ENCODE peak calls at places on chromosomes 2 and 18, in seven cellular contexts. One of them, this sample, is unnamed.

GRCh38 chr2:128401680-128402079 is 83.0 kb upstream of the HS6ST1 start:
- DNase-seq in brain microvascular endothelial cell: no peak
- DNase-seq in GM12865: no peak
- DNase-seq in AG09309: no peak
- DNase-seq in heart left ventricle: no peak
- DNase-seq in body of pancreas: no peak
- DNase-seq in cardiac muscle cell: no peak
- DNase-seq in this sample: no peak

GRCh38 chr2:165691615-165692014 is 102.4 kb downstream of the GALNT3 start:
- DNase-seq in GM12865: no peak
- DNase-seq in heart left ventricle: peak
- DNase-seq in brain microvascular endothelial cell: peak
- DNase-seq in cardiac muscle cell: peak
- DNase-seq in body of pancreas: no peak
- DNase-seq in AG09309: peak
- DNase-seq in this sample: no peak

GRCh38 chr18:50788284-50788683 is 31.5 kb downstream of the MRO start:
- DNase-seq in body of pancreas: no peak
- DNase-seq in cardiac muscle cell: no peak
- DNase-seq in brain microvascular endothelial cell: no peak
- DNase-seq in heart left ventricle: no peak
- DNase-seq in AG09309: no peak
- DNase-seq in GM12865: no peak
- DNase-seq in this sample: no peak

GRCh38 chr2:98498703-98499445 is 54.2 kb downstream of the INPP4A start:
- DNase-seq in heart left ventricle: no peak
- DNase-seq in body of pancreas: no peak
- DNase-seq in cardiac muscle cell: no peak
- DNase-seq in GM12865: no peak
- DNase-seq in AG09309: no peak
- DNase-seq in brain microvascular endothelial cell: no peak
- DNase-seq in this sample: no peak

GRCh38 chr18:23077493-23078256 is 57.6 kb upstream of the CABLES1 start:
- DNase-seq in GM12865: peak
- DNase-seq in cardiac muscle cell: peak
- DNase-seq in heart left ventricle: no peak
- DNase-seq in brain microvascular endothelial cell: no peak
- DNase-seq in AG09309: no peak
- DNase-seq in body of pancreas: peak
- DNase-seq in this sample: no peak

GRCh38 chr2:218284106-218284811 is 8.0 kb downstream of the TMBIM1 start:
- DNase-seq in body of pancreas: peak
- DNase-seq in GM12865: peak
- DNase-seq in brain microvascular endothelial cell: peak
- DNase-seq in AG09309: no peak
- DNase-seq in heart left ventricle: no peak
- DNase-seq in cardiac muscle cell: peak
- DNase-seq in this sample: peak

GRCh38 chr2:234494361-234495075 is 2.4 kb downstream of the ARL4C start:
- DNase-seq in heart left ventricle: no peak
- DNase-seq in cardiac muscle cell: peak
- DNase-seq in AG09309: no peak
- DNase-seq in GM12865: no peak
- DNase-seq in body of pancreas: peak
- DNase-seq in brain microvascular endothelial cell: peak
- DNase-seq in this sample: no peak

GRCh38 chr18:48024891-48025660 is 94.6 kb upstream of the SMAD2 start:
- DNase-seq in brain microvascular endothelial cell: no peak
- DNase-seq in AG09309: no peak
- DNase-seq in cardiac muscle cell: no peak
- DNase-seq in body of pancreas: no peak
- DNase-seq in GM12865: no peak
- DNase-seq in heart left ventricle: no peak
- DNase-seq in this sample: no peak

GRCh38 chr2:2582998-2583545 is 252.0 kb upstream of the MYT1L start:
- DNase-seq in cardiac muscle cell: no peak
- DNase-seq in GM12865: no peak
- DNase-seq in brain microvascular endothelial cell: no peak
- DNase-seq in heart left ventricle: no peak
- DNase-seq in AG09309: no peak
- DNase-seq in body of pancreas: no peak
- DNase-seq in this sample: no peak

GRCh38 chr2:188333751-188334524 is 42.3 kb downstream of the GULP1 start:
- DNase-seq in cardiac muscle cell: peak
- DNase-seq in GM12865: no peak
- DNase-seq in heart left ventricle: peak
- DNase-seq in body of pancreas: peak
- DNase-seq in brain microvascular endothelial cell: no peak
- DNase-seq in AG09309: no peak
- DNase-seq in this sample: no peak

GRCh38 chr2:144015655-144016245 is 504.2 kb downstream of the ZEB2 start:
- DNase-seq in body of pancreas: no peak
- DNase-seq in heart left ventricle: no peak
- DNase-seq in cardiac muscle cell: peak
- DNase-seq in brain microvascular endothelial cell: peak
- DNase-seq in GM12865: no peak
- DNase-seq in AG09309: peak
- DNase-seq in this sample: no peak

GRCh38 chr2:121804340-121804739 is 48.9 kb downstream of the TSN start:
- DNase-seq in cardiac muscle cell: peak
- DNase-seq in GM12865: peak
- DNase-seq in AG09309: no peak
- DNase-seq in brain microvascular endothelial cell: peak
- DNase-seq in body of pancreas: no peak
- DNase-seq in heart left ventricle: no peak
- DNase-seq in this sample: no peak

GRCh38 chr2:85049236-85049635 is 78.3 kb downstream of the KCMF1 start:
- DNase-seq in brain microvascular endothelial cell: no peak
- DNase-seq in AG09309: no peak
- DNase-seq in cardiac muscle cell: no peak
- DNase-seq in heart left ventricle: no peak
- DNase-seq in GM12865: no peak
- DNase-seq in body of pancreas: no peak
- DNase-seq in this sample: no peak

GRCh38 chr2:241598487-241598886 is 38.5 kb downstream of the THAP4 start:
- DNase-seq in AG09309: no peak
- DNase-seq in GM12865: peak
- DNase-seq in cardiac muscle cell: no peak
- DNase-seq in brain microvascular endothelial cell: no peak
- DNase-seq in heart left ventricle: no peak
- DNase-seq in body of pancreas: peak
- DNase-seq in this sample: no peak

GRCh38 chr2:217632036-217632435 is 370.8 kb downstream of the TNS1 start:
- DNase-seq in brain microvascular endothelial cell: no peak
- DNase-seq in cardiac muscle cell: no peak
- DNase-seq in AG09309: no peak
- DNase-seq in heart left ventricle: no peak
- DNase-seq in GM12865: no peak
- DNase-seq in body of pancreas: no peak
- DNase-seq in this sample: no peak

GRCh38 chr2:133092571-133092970 is 422.6 kb upstream of the LYPD1 start:
- DNase-seq in GM12865: no peak
- DNase-seq in brain microvascular endothelial cell: peak
- DNase-seq in cardiac muscle cell: no peak
- DNase-seq in heart left ventricle: no peak
- DNase-seq in AG09309: no peak
- DNase-seq in body of pancreas: no peak
- DNase-seq in this sample: no peak

GRCh38 chr2:18799397-18799796 is 210.0 kb upstream of the NT5C1B start:
- DNase-seq in heart left ventricle: no peak
- DNase-seq in cardiac muscle cell: no peak
- DNase-seq in body of pancreas: no peak
- DNase-seq in GM12865: no peak
- DNase-seq in AG09309: peak
- DNase-seq in brain microvascular endothelial cell: peak
- DNase-seq in this sample: no peak

GRCh38 chr2:152507941-152508340 is 173.0 kb downstream of the FMNL2 start:
- DNase-seq in body of pancreas: no peak
- DNase-seq in AG09309: no peak
- DNase-seq in GM12865: no peak
- DNase-seq in cardiac muscle cell: no peak
- DNase-seq in heart left ventricle: no peak
- DNase-seq in brain microvascular endothelial cell: no peak
- DNase-seq in this sample: no peak

GRCh38 chr2:150468350-150468960 is 19.0 kb downstream of the RND3 start:
- DNase-seq in brain microvascular endothelial cell: no peak
- DNase-seq in heart left ventricle: no peak
- DNase-seq in GM12865: no peak
- DNase-seq in body of pancreas: no peak
- DNase-seq in AG09309: no peak
- DNase-seq in cardiac muscle cell: no peak
- DNase-seq in this sample: no peak

GRCh38 chr2:70084973-70085710 is 2.1 kb upstream of the PCBP1 start:
- DNase-seq in cardiac muscle cell: no peak
- DNase-seq in body of pancreas: peak
- DNase-seq in AG09309: no peak
- DNase-seq in brain microvascular endothelial cell: no peak
- DNase-seq in GM12865: peak
- DNase-seq in heart left ventricle: no peak
- DNase-seq in this sample: no peak
- TF ChIP-seq CTCF in cardiac muscle cell: no peak
- TF ChIP-seq CTCF in body of pancreas: no peak
- TF ChIP-seq CTCF in AG09309: no peak
- TF ChIP-seq CTCF in brain microvascular endothelial cell: no peak
- TF ChIP-seq CTCF in GM12865: no peak
- TF ChIP-seq CTCF in heart left ventricle: no peak
- TF ChIP-seq CTCF in this sample: no peak

GRCh38 chr2:55229221-55229620 is 2.9 kb downstream of the CLHC1 start:
- DNase-seq in AG09309: no peak
- DNase-seq in body of pancreas: no peak
- DNase-seq in cardiac muscle cell: no peak
- DNase-seq in GM12865: no peak
- DNase-seq in heart left ventricle: no peak
- DNase-seq in brain microvascular endothelial cell: no peak
- DNase-seq in this sample: no peak

GRCh38 chr2:55228224-55228563 is 3.9 kb downstream of the CLHC1 start:
- DNase-seq in GM12865: no peak
- DNase-seq in brain microvascular endothelial cell: no peak
- DNase-seq in AG09309: no peak
- DNase-seq in cardiac muscle cell: no peak
- DNase-seq in body of pancreas: no peak
- DNase-seq in heart left ventricle: no peak
- DNase-seq in this sample: no peak

GRCh38 chr2:55225481-55226020 is 6.5 kb downstream of the CLHC1 start:
- DNase-seq in heart left ventricle: no peak
- DNase-seq in body of pancreas: no peak
- DNase-seq in AG09309: no peak
- DNase-seq in brain microvascular endothelial cell: no peak
- DNase-seq in cardiac muscle cell: no peak
- DNase-seq in GM12865: no peak
- DNase-seq in this sample: no peak

GRCh38 chr2:55224761-55225261 is 7.3 kb downstream of the CLHC1 start:
- DNase-seq in GM12865: no peak
- DNase-seq in heart left ventricle: peak
- DNase-seq in AG09309: no peak
- DNase-seq in body of pancreas: peak
- DNase-seq in cardiac muscle cell: no peak
- DNase-seq in brain microvascular endothelial cell: no peak
- DNase-seq in this sample: no peak

DNA sequence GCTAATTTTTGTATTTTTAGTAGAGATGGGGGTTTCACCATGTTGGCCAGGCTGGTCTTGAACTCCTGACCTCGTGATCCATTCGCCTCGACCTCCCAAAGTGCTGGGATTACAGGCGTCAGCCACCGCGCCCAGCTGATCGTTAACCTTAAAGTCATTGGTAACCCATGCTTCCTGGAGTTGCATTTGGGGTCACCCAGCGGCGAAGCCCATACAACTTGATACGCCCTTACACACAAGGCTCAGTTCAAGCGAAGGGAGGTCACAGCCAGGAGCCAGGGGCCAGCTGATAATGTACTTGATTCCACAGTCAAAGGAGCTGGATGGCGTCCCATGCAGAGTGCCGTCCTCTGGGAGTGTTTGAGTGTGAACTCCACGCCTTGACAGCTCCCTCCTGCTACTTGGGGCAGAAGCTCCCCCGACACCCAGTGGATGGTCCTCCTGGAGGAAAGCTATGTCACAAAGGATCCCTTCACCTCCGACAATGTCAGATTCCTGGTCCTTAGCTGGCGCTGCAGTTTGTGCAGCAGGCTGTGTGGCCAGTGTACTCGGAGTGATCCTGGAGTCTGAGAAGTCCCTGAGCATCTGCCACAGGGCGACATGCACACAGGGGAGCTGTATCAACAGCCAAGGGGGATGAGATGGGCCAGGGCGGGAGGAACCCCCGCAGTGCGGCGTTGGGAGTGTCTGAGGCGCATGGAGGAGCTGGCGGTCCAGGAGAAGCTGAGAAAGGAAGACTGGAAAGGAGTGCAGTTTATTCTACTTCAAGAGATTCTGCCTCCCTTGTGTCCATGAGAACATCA is 7.9 kb downstream of the CLHC1 start:
- DNase-seq in body of pancreas: peak
- DNase-seq in heart left ventricle: peak
- DNase-seq in brain microvascular endothelial cell: no peak
- DNase-seq in cardiac muscle cell: no peak
- DNase-seq in GM12865: peak
- DNase-seq in AG09309: no peak
- DNase-seq in this sample: no peak
- H3K4me3 ChIP-seq in body of pancreas: peak
- H3K4me3 ChIP-seq in heart left ventricle: no peak
- H3K4me3 ChIP-seq in brain microvascular endothelial cell: no peak
- H3K4me3 ChIP-seq in cardiac muscle cell: no peak
- H3K4me3 ChIP-seq in GM12865: no peak
- H3K4me3 ChIP-seq in AG09309: no peak
- H3K4me3 ChIP-seq in this sample: peak

GRCh38 chr2:74142340-74142739 is 5.4 kb downstream of the BOLA3 start:
- DNase-seq in heart left ventricle: no peak
- DNase-seq in AG09309: no peak
- DNase-seq in cardiac muscle cell: no peak
- DNase-seq in body of pancreas: no peak
- DNase-seq in GM12865: no peak
- DNase-seq in brain microvascular endothelial cell: no peak
- DNase-seq in this sample: no peak
- TF ChIP-seq CTCF in heart left ventricle: no peak
- TF ChIP-seq CTCF in AG09309: no peak
- TF ChIP-seq CTCF in cardiac muscle cell: no peak
- TF ChIP-seq CTCF in body of pancreas: no peak
- TF ChIP-seq CTCF in GM12865: no peak
- TF ChIP-seq CTCF in brain microvascular endothelial cell: peak
- TF ChIP-seq CTCF in this sample: peak

GRCh38 chr18:75247041-75247551 is 36.5 kb downstream of the TSHZ1 start:
- DNase-seq in body of pancreas: no peak
- DNase-seq in brain microvascular endothelial cell: no peak
- DNase-seq in cardiac muscle cell: peak
- DNase-seq in AG09309: peak
- DNase-seq in GM12865: no peak
- DNase-seq in heart left ventricle: no peak
- DNase-seq in this sample: no peak

GRCh38 chr18:75249192-75249551 is 38.6 kb downstream of the TSHZ1 start:
- DNase-seq in brain microvascular endothelial cell: no peak
- DNase-seq in heart left ventricle: no peak
- DNase-seq in cardiac muscle cell: no peak
- DNase-seq in body of pancreas: no peak
- DNase-seq in AG09309: no peak
- DNase-seq in GM12865: no peak
- DNase-seq in this sample: no peak

GRCh38 chr18:75248426-75249191 is 38.0 kb downstream of the TSHZ1 start:
- DNase-seq in cardiac muscle cell: no peak
- DNase-seq in AG09309: no peak
- DNase-seq in GM12865: no peak
- DNase-seq in body of pancreas: no peak
- DNase-seq in brain microvascular endothelial cell: no peak
- DNase-seq in heart left ventricle: no peak
- DNase-seq in this sample: no peak

GRCh38 chr18:75249672-75250470 is 39.3 kb downstream of the TSHZ1 start:
- DNase-seq in brain microvascular endothelial cell: no peak
- DNase-seq in body of pancreas: no peak
- DNase-seq in cardiac muscle cell: no peak
- DNase-seq in heart left ventricle: no peak
- DNase-seq in GM12865: peak
- DNase-seq in AG09309: no peak
- DNase-seq in this sample: no peak

GRCh38 chr18:75247601-75248421 is 37.2 kb downstream of the TSHZ1 start:
- DNase-seq in AG09309: peak
- DNase-seq in body of pancreas: no peak
- DNase-seq in brain microvascular endothelial cell: peak
- DNase-seq in cardiac muscle cell: peak
- DNase-seq in GM12865: peak
- DNase-seq in heart left ventricle: no peak
- DNase-seq in this sample: no peak
- H3K4me3 ChIP-seq in AG09309: peak
- H3K4me3 ChIP-seq in body of pancreas: no peak
- H3K4me3 ChIP-seq in brain microvascular endothelial cell: peak
- H3K4me3 ChIP-seq in cardiac muscle cell: no peak
- H3K4me3 ChIP-seq in GM12865: peak
- H3K4me3 ChIP-seq in heart left ventricle: peak
- H3K4me3 ChIP-seq in this sample: peak